ENCODE peak calls at places on chromosomes 6 and 20, in six cellular contexts. L is tibial artery, W is left ventricle myocardium inferior, M is Peyer's patch, S is cardiac muscle cell, R is right lobe of liver. K is an unnamed sample.

GRCh38 chr6:106511274-106512047 is 117.8 kb downstream of the RTN4IP1 start:
- DNase-seq in L (no peak), W (no peak), M (peak), S (peak), R (no peak), K (peak)

GRCh38 chr6:90286884-90287488 is 9.7 kb downstream of the BACH2 start:
- DNase-seq in L (no peak), W (no peak), M (no peak), S (peak), R (peak), K (peak)

GRCh38 chr6:15429146-15430110 is 183.6 kb downstream of the JARID2 start:
- DNase-seq in L (no peak), W (no peak), M (no peak), S (no peak), R (no peak), K (peak)

GRCh38 chr6:579339-579738 is 77.6 kb downstream of the HUS1B start:
- DNase-seq in L (no peak), W (no peak), M (no peak), S (peak), R (no peak), K (peak)

GRCh38 chr20:51790256-51790655 is 12.1 kb downstream of the SALL4 start:
- DNase-seq in L (no peak), W (no peak), M (no peak), S (no peak), R (no peak), K (no peak)

GRCh38 chr20:62555642-62556420 is 80.0 kb upstream of the GATA5 start:
- DNase-seq in L (no peak), W (no peak), M (no peak), S (no peak), R (no peak), K (no peak)

GRCh38 chr20:19991826-19992225 is 25.3 kb upstream of the NAA20 start:
- DNase-seq in L (no peak), W (no peak), M (no peak), S (peak), R (no peak), K (no peak)

GRCh38 chr20:2657674-2658073 is 5.2 kb downstream of the NOP56 start:
- DNase-seq in L (peak), W (no peak), M (no peak), S (no peak), R (no peak), K (no peak)

GRCh38 chr20:3909952-3910366 is 20.8 kb downstream of the PANK2 start:
- DNase-seq in L (no peak), W (no peak), M (no peak), S (no peak), R (no peak), K (no peak)

GRCh38 chr20:16701296-16701695 is 28.5 kb upstream of the SNRPB2 start:
- DNase-seq in L (no peak), W (no peak), M (no peak), S (peak), R (no peak), K (peak)

GRCh38 chr6:85118233-85118632 is 331.6 kb upstream of the NT5E start:
- DNase-seq in L (no peak), W (no peak), M (no peak), S (no peak), R (no peak), K (no peak)

GRCh38 chr20:45436732-45437485 is 21.0 kb downstream of the PIGT start:
- DNase-seq in L (peak), W (peak), M (peak), S (peak), R (peak), K (peak)

GRCh38 chr6:11120273-11121005 is 8.9 kb upstream of the ERVFRD-1 start:
- DNase-seq in L (no peak), W (no peak), M (no peak), S (no peak), R (no peak), K (peak)
- H3K4me3 ChIP-seq in L (no peak), W (no peak), M (no peak), S (no peak), R (no peak), K (no peak)

DNA sequence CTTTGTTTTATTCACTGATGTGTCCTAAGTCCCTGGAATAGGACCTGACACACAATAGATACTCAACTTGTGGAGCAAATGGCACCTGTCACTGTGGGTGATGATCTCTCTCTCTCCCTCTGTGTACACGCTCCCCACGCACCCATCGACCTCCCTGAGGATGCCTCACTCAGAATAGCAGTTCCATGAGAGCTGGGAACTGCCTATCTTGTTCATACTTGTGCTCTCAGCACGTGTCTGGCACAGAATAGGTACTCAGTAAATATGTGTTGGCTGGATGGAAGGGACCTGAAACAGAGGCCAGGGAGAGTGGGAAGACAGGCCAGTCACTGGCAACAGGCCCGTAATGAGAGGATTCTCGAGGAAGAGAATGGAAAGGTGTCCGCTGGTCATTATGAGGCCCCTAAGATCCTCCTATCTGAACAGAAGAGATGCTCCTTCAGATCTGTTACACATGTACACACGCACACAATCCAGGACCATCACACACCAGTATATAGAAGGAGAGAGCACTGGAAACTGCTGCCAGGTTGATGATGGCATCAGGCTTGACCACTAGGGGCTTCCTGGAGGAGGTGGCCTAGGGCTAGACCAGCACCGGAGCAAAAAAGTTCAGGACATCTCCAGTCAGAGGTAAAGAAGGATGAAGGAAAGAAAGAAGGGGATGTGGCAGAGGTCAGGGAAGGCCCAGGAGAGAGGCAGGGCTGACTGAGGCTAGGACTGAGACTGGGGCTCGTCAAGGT is 30.9 kb downstream of the VEGFA start:
- DNase-seq in L (no peak), W (no peak), M (no peak), S (no peak), R (no peak), K (no peak)
- TF ChIP-seq CTCF in L (no peak), W (no peak), M (no peak), S (no peak), R (no peak), K (no peak)

DNA sequence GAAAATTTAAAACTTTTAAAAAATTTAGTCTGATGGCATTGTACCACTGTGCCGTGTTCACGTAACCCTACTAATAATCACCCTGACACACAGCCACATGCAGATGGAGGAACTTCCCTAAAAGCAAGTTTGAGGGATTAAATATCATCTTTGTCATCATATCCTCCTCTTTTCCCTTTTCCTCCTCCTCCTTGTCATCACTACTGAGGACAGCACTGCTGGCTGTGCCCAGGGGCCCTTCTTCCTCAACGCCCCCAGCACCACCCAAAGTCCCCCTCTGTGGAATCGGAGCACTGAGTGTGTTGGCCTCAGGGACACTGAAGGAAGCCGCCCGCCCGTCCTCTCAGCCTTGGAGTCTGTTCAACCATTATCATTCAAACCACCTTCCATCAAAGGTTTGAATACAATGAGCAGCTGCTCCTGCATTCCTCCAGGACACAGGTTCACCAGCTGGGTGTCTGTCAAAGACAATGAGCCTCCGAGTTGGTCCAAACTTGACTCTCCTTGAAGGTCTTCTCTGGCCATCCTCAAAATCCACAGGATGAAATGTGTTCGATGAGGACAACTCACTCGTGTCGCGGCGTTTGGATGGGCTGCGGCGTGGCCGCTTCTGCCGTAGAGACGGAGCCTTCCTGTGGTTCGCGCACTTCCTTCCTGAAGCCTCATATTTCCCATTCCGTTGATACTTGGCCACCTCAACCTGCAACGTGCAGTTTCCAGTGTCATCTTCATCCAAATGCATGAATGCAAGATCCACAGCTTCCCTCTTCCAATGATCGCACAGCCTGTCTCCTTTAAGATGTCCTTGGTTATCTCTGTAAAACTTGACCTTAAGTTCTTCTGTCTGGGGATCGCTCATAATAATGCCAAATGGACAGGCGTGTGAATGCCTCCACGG is 23.3 kb downstream of the NQO2 start:
- DNase-seq in L (no peak), W (no peak), M (no peak), S (no peak), R (peak), K (peak)
- H3K4me3 ChIP-seq in L (peak), W (peak), M (peak), S (no peak), R (no peak), K (peak)

DNA sequence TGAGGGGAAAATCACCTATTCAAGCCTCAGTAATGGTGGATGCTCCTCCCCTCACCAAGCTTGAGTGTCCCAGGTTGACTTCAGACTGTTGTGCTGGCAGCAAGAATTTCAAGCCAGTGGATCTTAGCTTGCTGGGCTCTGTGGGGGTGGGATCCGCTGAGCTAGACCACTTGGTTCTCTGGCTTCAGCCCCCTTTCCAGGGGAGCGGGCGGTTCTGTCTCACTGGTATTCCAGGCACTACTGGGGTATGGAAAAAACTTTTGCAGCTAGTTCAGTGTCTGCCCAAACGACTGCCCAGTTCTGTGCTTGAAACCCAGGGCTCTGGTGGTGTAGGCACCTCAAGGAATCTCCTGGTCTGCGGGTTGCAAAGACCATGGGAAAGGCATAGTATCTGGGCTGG is 42.9 kb upstream of the UFL1 start:
- DNase-seq in L (no peak), W (no peak), M (no peak), S (no peak), R (no peak), K (no peak)
- TF ChIP-seq CTCF in L (no peak), W (no peak), M (no peak), S (no peak), R (no peak), K (no peak)

GRCh38 chr20:29741894-29742698 is 1515.4 kb upstream of the DEFB115 start:
- DNase-seq in L (peak), W (no peak), M (no peak), S (no peak), R (no peak), K (no peak)

GRCh38 chr20:29742699-29743100 is 1514.8 kb upstream of the DEFB115 start:
- DNase-seq in L (no peak), W (no peak), M (no peak), S (no peak), R (no peak), K (no peak)

GRCh38 chr20:29740601-29740950 is 1516.9 kb upstream of the DEFB115 start:
- DNase-seq in L (peak), W (no peak), M (no peak), S (no peak), R (peak), K (no peak)

GRCh38 chr20:29741594-29741893 is 1515.9 kb upstream of the DEFB115 start:
- DNase-seq in L (peak), W (no peak), M (no peak), S (no peak), R (no peak), K (no peak)

DNA sequence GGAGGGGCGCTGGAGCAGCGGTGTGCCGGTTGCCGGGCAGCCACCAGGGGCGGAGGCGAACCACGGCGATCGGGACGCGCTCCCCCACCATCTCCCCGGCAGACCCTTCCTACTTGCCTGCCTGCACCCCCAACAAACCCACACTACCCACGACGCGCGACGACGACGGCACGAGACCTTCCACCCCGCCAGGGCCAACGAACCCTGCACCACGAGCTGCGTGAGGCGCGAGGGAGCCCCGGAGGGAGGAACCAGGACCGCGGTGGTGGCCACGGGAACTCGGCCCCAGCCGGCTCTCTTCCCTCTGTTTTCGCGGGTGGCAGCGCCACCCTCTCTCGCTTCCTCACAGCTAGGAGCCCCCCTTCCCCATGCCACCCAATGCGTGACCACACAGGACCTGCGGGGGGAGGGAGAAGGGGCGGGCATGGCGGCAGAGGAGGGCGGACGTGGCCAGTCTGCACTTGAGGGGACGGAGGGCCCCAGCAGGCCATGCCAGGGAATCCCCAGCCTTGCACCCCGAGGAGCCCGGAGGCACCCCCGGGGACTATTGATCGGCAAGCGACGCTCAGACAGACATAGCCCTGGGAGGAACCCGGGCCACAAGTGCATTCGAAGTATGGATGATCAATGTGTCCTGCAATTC is 1516.4 kb upstream of the DEFB115 start:
- DNase-seq in L (peak), W (no peak), M (no peak), S (no peak), R (peak), K (no peak)
- H3K4me3 ChIP-seq in L (no peak), W (no peak), M (no peak), S (no peak), R (no peak), K (no peak)

GRCh38 chr6:56450882-56451739 is 191.6 kb downstream of the DST start:
- DNase-seq in L (peak), W (peak), M (no peak), S (no peak), R (peak), K (peak)

GRCh38 chr6:56444855-56445254 is 197.5 kb upstream of the COL21A1 start:
- DNase-seq in L (no peak), W (no peak), M (no peak), S (no peak), R (no peak), K (no peak)

GRCh38 chr6:56445818-56446217 is 196.9 kb downstream of the DST start:
- DNase-seq in L (no peak), W (no peak), M (no peak), S (no peak), R (no peak), K (no peak)

GRCh38 chr6:56448056-56448455 is 194.6 kb downstream of the DST start:
- DNase-seq in L (no peak), W (no peak), M (no peak), S (no peak), R (no peak), K (no peak)

DNA sequence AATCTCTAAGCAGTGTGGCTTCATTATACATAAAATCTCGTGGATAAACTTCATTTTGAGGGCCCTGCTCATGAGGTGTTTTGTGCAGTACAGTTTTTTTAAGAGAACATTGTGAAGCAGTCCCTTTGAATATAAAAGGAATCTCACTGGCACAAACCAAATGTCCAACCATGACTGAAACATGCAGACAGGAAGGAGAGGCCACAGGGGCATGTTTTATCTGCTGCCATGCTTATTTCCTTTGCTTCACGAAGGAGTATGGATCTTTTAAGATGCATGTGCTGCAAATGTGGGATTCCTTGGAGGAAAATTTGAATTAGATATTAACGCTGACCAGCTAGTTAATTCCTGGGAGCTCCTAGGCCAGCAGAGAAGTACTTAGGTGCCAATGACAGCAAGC is 192.3 kb downstream of the DST start:
- DNase-seq in L (no peak), W (no peak), M (no peak), S (no peak), R (no peak), K (no peak)
- TF ChIP-seq CTCF in L (no peak), W (no peak), M (no peak), S (no peak), R (no peak), K (no peak)

GRCh38 chr20:8394308-8394945 is 262.4 kb downstream of the PLCB1 start:
- DNase-seq in L (no peak), W (no peak), M (no peak), S (no peak), R (no peak), K (peak)
- H3K4me3 ChIP-seq in L (no peak), W (no peak), M (no peak), S (no peak), R (no peak), K (no peak)

GRCh38 chr6:53679446-53679933 is 13.9 kb upstream of the KLHL31 start:
- DNase-seq in L (no peak), W (no peak), M (no peak), S (peak), R (no peak), K (peak)
- TF ChIP-seq CTCF in L (no peak), W (peak), M (peak), S (peak), R (peak), K (peak)